ENCODE peak calls at places on chromosome 16, in four cellular contexts. M is sigmoid colon, L is breast epithelium, C is transverse colon. E is an unnamed sample.

GRCh38 chr16:720990-721764 is at the start of gene ANTKMT:
- DNase-seq in L (peak), C (peak), M (peak), E (peak)

GRCh38 chr16:28910046-28911031 is 14.7 kb downstream of the RABEP2 start:
- DNase-seq in M (no peak), C (peak), L (no peak), E (no peak)

GRCh38 chr16:7097537-7097936 is 235.1 kb upstream of the RBFOX1 start:
- DNase-seq in L (no peak), C (no peak), M (no peak), E (no peak)

GRCh38 chr16:56999409-57000270 is 10.3 kb downstream of the NLRC5 start:
- DNase-seq in L (no peak), M (peak), C (no peak), E (no peak)

GRCh38 chr16:77993111-77993571 is 29.2 kb upstream of the CLEC3A start:
- DNase-seq in M (no peak), C (no peak), L (no peak), E (no peak)

GRCh38 chr16:57060323-57061083 is 31.9 kb upstream of the CPNE2 start:
- DNase-seq in C (no peak), M (no peak), L (no peak), E (no peak)

GRCh38 chr16:82625066-82625968 is 1.5 kb upstream of the CDH13 start:
- DNase-seq in L (no peak), M (peak), C (no peak), E (no peak)

GRCh38 chr16:84324439-84325262 is 30.0 kb downstream of the WFDC1 start:
- DNase-seq in M (no peak), L (no peak), C (no peak), E (no peak)

GRCh38 chr16:50334106-50334975 is 34.4 kb downstream of the BRD7 start:
- DNase-seq in M (no peak), L (no peak), C (no peak), E (no peak)

DNA sequence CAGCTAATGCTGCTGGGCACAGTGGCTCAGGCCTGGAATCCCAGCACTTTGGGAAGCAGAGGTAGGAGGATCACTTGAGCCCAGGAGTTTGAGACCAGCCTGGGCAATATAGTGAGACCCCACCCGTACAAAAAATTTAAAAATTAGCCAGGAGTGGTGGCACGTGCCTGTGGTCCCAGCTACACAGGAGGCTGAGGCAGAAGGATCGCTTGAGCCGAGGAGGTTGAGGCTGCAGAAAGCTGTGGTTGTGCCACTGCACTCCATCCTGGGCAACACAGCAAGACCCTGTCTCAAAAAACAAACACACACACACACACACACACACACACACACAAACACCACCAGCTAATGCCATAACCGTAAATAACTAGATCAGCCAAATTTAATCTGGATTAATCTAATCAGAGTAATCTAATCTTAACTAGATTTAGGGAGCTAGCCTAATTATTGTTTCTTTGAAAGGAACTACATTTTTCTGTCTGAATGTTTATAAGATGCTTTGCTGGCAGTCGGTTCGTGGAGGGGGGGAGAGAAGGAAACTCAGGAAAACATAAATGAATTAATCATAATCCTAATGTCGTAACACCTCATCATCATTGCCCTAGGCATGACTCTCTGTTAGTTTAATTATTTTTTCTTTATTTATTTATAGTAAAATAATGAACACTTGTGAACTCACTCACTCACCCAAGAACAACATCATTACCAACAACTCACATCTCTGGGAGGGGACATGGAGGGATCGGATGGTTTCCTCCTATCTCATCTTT is 12.5 kb upstream of the RBBP6 start:
- DNase-seq in L (no peak), M (no peak), C (no peak), E (no peak)
- H3K27ac ChIP-seq in L (no peak), M (no peak), C (no peak), E (no peak)

GRCh38 chr16:24332695-24333094 is 76.6 kb downstream of the CACNG3 start:
- DNase-seq in M (no peak), L (no peak), C (no peak), E (no peak)
- TF ChIP-seq POLR2AphosphoS5 in M (no peak), L (no peak), C (no peak), E (no peak)

DNA sequence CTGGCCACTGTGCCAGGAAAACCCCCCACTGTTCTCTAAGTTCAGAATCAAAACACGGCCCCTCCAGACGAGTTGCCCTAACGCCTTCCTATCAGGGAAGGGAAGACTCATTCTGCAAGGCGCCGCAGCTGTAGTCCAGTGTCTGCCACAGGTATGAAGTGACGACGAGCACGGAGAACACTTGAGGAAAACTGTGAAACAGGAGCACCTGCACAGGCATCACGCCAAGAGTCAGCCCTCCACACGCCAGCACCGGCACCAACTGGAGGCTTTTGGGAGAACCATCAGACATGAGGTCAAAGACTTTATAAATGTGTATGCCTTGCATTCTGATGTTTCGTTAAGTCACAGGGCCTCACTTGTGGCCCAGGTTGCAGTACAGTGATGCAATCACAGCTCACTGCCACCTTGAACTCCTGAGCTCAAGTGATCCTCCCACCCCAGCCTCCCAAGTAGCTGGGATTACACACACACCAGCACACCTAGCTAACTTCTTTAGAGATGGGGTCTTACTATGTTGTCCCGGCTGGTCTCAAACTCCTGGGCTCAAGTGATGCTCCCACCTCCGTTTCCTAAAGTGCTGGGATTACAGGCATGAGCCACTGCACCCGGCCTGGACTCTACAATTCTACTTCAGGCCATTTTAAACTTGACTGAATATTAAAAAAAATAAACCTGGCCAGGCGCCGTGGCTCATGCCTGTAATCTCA is 22.9 kb downstream of the KLHDC4 start:
- DNase-seq in C (no peak), L (no peak), M (no peak), E (no peak)
- H3K27ac ChIP-seq in C (no peak), L (no peak), M (no peak), E (no peak)

DNA sequence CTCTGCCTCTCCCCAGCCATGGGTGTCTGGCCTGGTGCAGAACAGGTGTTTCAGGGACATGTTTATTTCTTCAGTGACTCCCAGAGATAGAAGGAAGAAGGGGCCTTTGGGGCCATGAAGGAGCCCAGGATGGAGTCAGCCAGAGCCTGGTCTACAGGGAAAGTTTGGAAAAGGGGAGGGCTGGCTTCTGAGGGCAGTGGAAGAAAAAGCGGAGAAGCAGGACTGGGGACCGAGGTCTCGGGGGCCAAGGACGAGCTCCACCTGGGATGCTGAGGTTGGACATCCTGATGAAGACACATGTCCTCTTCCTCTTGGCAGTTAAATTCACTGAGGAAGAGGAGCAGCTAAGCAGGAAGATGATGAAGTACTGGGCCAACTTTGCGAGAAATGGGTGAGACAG is 7.7 kb downstream of the CES2 start:
- DNase-seq in L (no peak), M (no peak), C (no peak), E (no peak)
- TF ChIP-seq POLR2AphosphoS5 in L (no peak), M (no peak), C (no peak), E (no peak)

GRCh38 chr16:12739738-12740137 is 63.9 kb downstream of the CPPED1 start:
- DNase-seq in C (no peak), L (no peak), M (no peak), E (no peak)
- H3K27ac ChIP-seq in C (no peak), L (no peak), M (no peak), E (no peak)

GRCh38 chr16:3188925-3189825 is 1.2 kb downstream of the OR1F1 start:
- DNase-seq in L (no peak), M (no peak), C (no peak), E (no peak)

GRCh38 chr16:3187798-3188674 is at the start of gene OR1F1:
- DNase-seq in L (no peak), M (no peak), C (no peak), E (no peak)

GRCh38 chr16:3186946-3187690 is 886 bp upstream of the OR1F1 start:
- DNase-seq in M (no peak), L (no peak), C (no peak), E (no peak)

GRCh38 chr16:3189869-3190268 is 1.9 kb downstream of the OR1F1 start:
- DNase-seq in C (no peak), M (no peak), L (no peak), E (no peak)

DNA sequence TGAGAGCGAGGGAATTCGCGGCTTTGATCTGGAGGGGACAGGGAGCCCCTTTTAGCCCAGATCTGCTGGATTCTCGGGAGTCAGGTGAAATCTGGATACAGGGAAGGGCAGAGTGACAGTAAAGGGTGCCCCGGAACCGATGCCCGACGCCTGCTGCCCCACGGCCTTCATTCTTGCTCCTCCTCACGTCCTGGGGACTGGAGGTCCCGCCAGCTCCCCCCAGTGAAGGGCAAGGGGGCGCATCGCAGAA is 596 bp downstream of the OR1F1 start:
- DNase-seq in C (no peak), L (no peak), M (no peak), E (no peak)
- TF ChIP-seq POLR2AphosphoS5 in C (no peak), L (no peak), M (no peak), E (no peak)

DNA sequence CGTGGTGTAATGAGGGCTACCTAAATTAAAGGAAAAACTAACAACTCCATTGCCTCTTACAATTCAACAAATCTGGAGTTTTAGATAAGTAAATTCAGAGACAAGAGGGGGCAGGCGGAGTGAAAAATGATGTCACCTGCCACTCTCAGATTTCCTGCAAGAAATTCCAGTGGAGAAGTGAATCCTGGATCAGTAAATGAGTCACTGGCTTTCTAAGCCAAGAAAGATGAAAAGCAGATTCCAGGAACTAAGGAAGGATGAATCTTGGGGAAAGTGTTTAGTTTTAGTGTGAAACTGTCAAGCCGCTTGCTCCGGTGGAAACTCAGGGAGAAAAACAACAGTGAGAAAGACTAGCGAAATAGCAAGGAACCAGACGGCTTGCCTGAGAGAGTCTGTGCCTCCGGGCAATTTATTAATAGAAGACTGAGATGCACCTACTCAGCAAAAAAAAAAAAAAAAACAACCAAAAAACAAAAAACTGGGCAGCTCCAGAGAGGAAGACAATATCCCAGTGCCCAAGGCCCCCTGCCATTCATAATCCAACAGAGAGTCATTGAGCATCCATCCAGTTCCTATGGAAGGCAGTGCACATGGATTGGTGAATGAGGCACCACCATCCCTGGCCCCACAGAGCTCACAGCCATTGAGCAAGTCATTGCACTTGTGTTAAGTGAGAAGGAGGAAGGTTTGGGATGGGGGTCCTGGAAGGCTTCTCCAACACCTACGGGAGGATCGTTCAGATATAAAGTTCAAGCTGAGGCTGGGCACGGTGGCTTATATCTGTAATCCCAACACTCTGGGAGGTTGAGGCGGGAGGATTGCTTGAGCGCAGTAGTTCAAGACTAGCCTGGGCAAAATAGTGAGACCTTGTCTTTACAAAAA is 12.1 kb upstream of the RIPOR1 start:
- DNase-seq in C (no peak), M (no peak), L (no peak), E (no peak)
- H3K27ac ChIP-seq in C (peak), M (peak), L (no peak), E (no peak)